ENCODE peak calls at places on chromosome 6, in seven cellular contexts. K, I, G, L, X, T and V are unnamed samples.

GRCh38 chr6:18496462-18496861 is 109.3 kb downstream of the RNF144B start:
- DNase-seq in K (no peak), I (no peak), G (no peak), L (no peak), X (no peak), T (no peak), V (peak)

GRCh38 chr6:41723936-41724637 is 11.3 kb downstream of the TFEB start:
- DNase-seq in K (no peak), I (no peak), G (no peak), L (no peak), X (no peak), T (no peak), V (no peak)

GRCh38 chr6:46042355-46042999 is 26.8 kb upstream of the CLIC5 start:
- DNase-seq in K (no peak), I (peak), G (no peak), L (peak), X (peak), T (no peak), V (peak)

GRCh38 chr6:35370799-35371493 is 28.6 kb downstream of the PPARD start:
- DNase-seq in K (no peak), I (no peak), G (no peak), L (no peak), X (no peak), T (no peak), V (no peak)

GRCh38 chr6:435442-436307 is 44.1 kb downstream of the IRF4 start:
- DNase-seq in K (no peak), I (no peak), G (no peak), L (no peak), X (no peak), T (no peak), V (no peak)

GRCh38 chr6:108841377-108841855 is 6.8 kb upstream of the ARMC2 start:
- DNase-seq in K (no peak), I (no peak), G (no peak), L (no peak), X (no peak), T (no peak), V (no peak)

GRCh38 chr6:108948252-108948651 is 100.0 kb downstream of the ARMC2 start:
- DNase-seq in K (no peak), I (no peak), G (no peak), L (no peak), X (no peak), T (peak), V (no peak)

GRCh38 chr6:107116328-107116892 is 1.1 kb upstream of the BEND3 start:
- DNase-seq in K (peak), I (peak), G (no peak), L (no peak), X (peak), T (no peak), V (no peak)

GRCh38 chr6:35038076-35038475 is 103.1 kb downstream of the TCP11 start:
- DNase-seq in K (no peak), I (no peak), G (no peak), L (no peak), X (no peak), T (no peak), V (no peak)

GRCh38 chr6:26556263-26557070 is 18.3 kb downstream of the HMGN4 start:
- DNase-seq in K (no peak), I (peak), G (no peak), L (no peak), X (peak), T (no peak), V (peak)

GRCh38 chr6:43951063-43951755 is 176.0 kb downstream of the MRPL14 start:
- DNase-seq in K (no peak), I (peak), G (no peak), L (no peak), X (peak), T (peak), V (peak)

GRCh38 chr6:157864185-157864761 is 41.2 kb downstream of the SNX9 start:
- DNase-seq in K (no peak), I (no peak), G (no peak), L (no peak), X (no peak), T (no peak), V (no peak)

GRCh38 chr6:108896111-108896661 is 48.0 kb downstream of the ARMC2 start:
- DNase-seq in K (no peak), I (no peak), G (no peak), L (no peak), X (no peak), T (no peak), V (peak)